ENCODE peak calls at places on chromosomes 2 and 18, in seven cellular contexts. One of them, this sample, is unnamed.

GRCh38 chr2:48195168-48195567 is 288.9 kb upstream of the FBXO11 start:
- DNase-seq in colonic mucosa: no peak
- DNase-seq in body of pancreas: no peak
- DNase-seq in heart right ventricle: no peak
- DNase-seq in RWPE1: no peak
- DNase-seq in dorsolateral prefrontal cortex: no peak
- DNase-seq in breast epithelium: no peak
- DNase-seq in this sample: no peak

GRCh38 chr18:12017079-12017478 is 35.8 kb downstream of the IMPA2 start:
- DNase-seq in dorsolateral prefrontal cortex: no peak
- DNase-seq in RWPE1: no peak
- DNase-seq in breast epithelium: no peak
- DNase-seq in heart right ventricle: no peak
- DNase-seq in colonic mucosa: no peak
- DNase-seq in body of pancreas: peak
- DNase-seq in this sample: no peak

GRCh38 chr2:70984576-70985282 is 6.3 kb downstream of the ANKRD53 start:
- DNase-seq in RWPE1: peak
- DNase-seq in colonic mucosa: peak
- DNase-seq in body of pancreas: peak
- DNase-seq in dorsolateral prefrontal cortex: peak
- DNase-seq in heart right ventricle: peak
- DNase-seq in breast epithelium: peak
- DNase-seq in this sample: no peak

GRCh38 chr2:97713296-97714083 is at the start of gene ZAP70:
- DNase-seq in colonic mucosa: no peak
- DNase-seq in heart right ventricle: no peak
- DNase-seq in dorsolateral prefrontal cortex: no peak
- DNase-seq in body of pancreas: no peak
- DNase-seq in breast epithelium: no peak
- DNase-seq in RWPE1: no peak
- DNase-seq in this sample: no peak

GRCh38 chr2:168457177-168457905 is 1.3 kb downstream of the CERS6 start:
- DNase-seq in dorsolateral prefrontal cortex: no peak
- DNase-seq in colonic mucosa: no peak
- DNase-seq in breast epithelium: no peak
- DNase-seq in body of pancreas: no peak
- DNase-seq in RWPE1: peak
- DNase-seq in heart right ventricle: no peak
- DNase-seq in this sample: no peak

GRCh38 chr18:62802523-62802922 is 87.2 kb downstream of the PHLPP1 start:
- DNase-seq in body of pancreas: no peak
- DNase-seq in dorsolateral prefrontal cortex: no peak
- DNase-seq in colonic mucosa: no peak
- DNase-seq in heart right ventricle: no peak
- DNase-seq in RWPE1: no peak
- DNase-seq in breast epithelium: no peak
- DNase-seq in this sample: no peak

GRCh38 chr2:197310271-197310939 is at the start of gene ANKRD44:
- DNase-seq in dorsolateral prefrontal cortex: peak
- DNase-seq in colonic mucosa: peak
- DNase-seq in breast epithelium: peak
- DNase-seq in RWPE1: peak
- DNase-seq in body of pancreas: peak
- DNase-seq in heart right ventricle: peak
- DNase-seq in this sample: peak

GRCh38 chr2:154623819-154624218 is 74.7 kb upstream of the KCNJ3 start:
- DNase-seq in body of pancreas: peak
- DNase-seq in heart right ventricle: no peak
- DNase-seq in breast epithelium: no peak
- DNase-seq in dorsolateral prefrontal cortex: peak
- DNase-seq in RWPE1: peak
- DNase-seq in colonic mucosa: peak
- DNase-seq in this sample: peak

GRCh38 chr2:85470850-85471800 is 52.6 kb downstream of the SH2D6 start:
- DNase-seq in heart right ventricle: no peak
- DNase-seq in RWPE1: peak
- DNase-seq in body of pancreas: peak
- DNase-seq in colonic mucosa: peak
- DNase-seq in breast epithelium: peak
- DNase-seq in dorsolateral prefrontal cortex: no peak
- DNase-seq in this sample: no peak

GRCh38 chr2:3248754-3249476 is 128.7 kb downstream of the EIPR1 start:
- DNase-seq in RWPE1: no peak
- DNase-seq in colonic mucosa: no peak
- DNase-seq in heart right ventricle: no peak
- DNase-seq in breast epithelium: no peak
- DNase-seq in dorsolateral prefrontal cortex: no peak
- DNase-seq in body of pancreas: no peak
- DNase-seq in this sample: no peak

GRCh38 chr2:191446910-191447309 is 201.7 kb downstream of the MYO1B start:
- DNase-seq in dorsolateral prefrontal cortex: no peak
- DNase-seq in heart right ventricle: no peak
- DNase-seq in colonic mucosa: no peak
- DNase-seq in breast epithelium: no peak
- DNase-seq in body of pancreas: no peak
- DNase-seq in RWPE1: no peak
- DNase-seq in this sample: no peak

GRCh38 chr18:61544178-61544577 is 210.9 kb downstream of the CDH20 start:
- DNase-seq in body of pancreas: no peak
- DNase-seq in breast epithelium: no peak
- DNase-seq in heart right ventricle: no peak
- DNase-seq in colonic mucosa: no peak
- DNase-seq in dorsolateral prefrontal cortex: no peak
- DNase-seq in RWPE1: no peak
- DNase-seq in this sample: no peak

GRCh38 chr18:80023173-80023572 is 11.1 kb upstream of the RBFA start:
- DNase-seq in colonic mucosa: no peak
- DNase-seq in breast epithelium: no peak
- DNase-seq in RWPE1: no peak
- DNase-seq in heart right ventricle: no peak
- DNase-seq in body of pancreas: no peak
- DNase-seq in dorsolateral prefrontal cortex: no peak
- DNase-seq in this sample: no peak

GRCh38 chr2:236643480-236643879 is 73.9 kb downstream of the ACKR3 start:
- DNase-seq in dorsolateral prefrontal cortex: no peak
- DNase-seq in RWPE1: no peak
- DNase-seq in colonic mucosa: no peak
- DNase-seq in breast epithelium: peak
- DNase-seq in body of pancreas: no peak
- DNase-seq in heart right ventricle: no peak
- DNase-seq in this sample: no peak

GRCh38 chr2:106108351-106108750 is 85.8 kb downstream of the UXS1 start:
- DNase-seq in RWPE1: no peak
- DNase-seq in breast epithelium: no peak
- DNase-seq in body of pancreas: no peak
- DNase-seq in heart right ventricle: no peak
- DNase-seq in dorsolateral prefrontal cortex: peak
- DNase-seq in colonic mucosa: no peak
- DNase-seq in this sample: peak

GRCh38 chr2:128162266-128162665 is 71.3 kb downstream of the UGGT1 start:
- DNase-seq in heart right ventricle: no peak
- DNase-seq in colonic mucosa: no peak
- DNase-seq in RWPE1: no peak
- DNase-seq in breast epithelium: no peak
- DNase-seq in body of pancreas: no peak
- DNase-seq in dorsolateral prefrontal cortex: no peak
- DNase-seq in this sample: no peak

GRCh38 chr2:5057895-5058294 is 634.3 kb upstream of the SOX11 start:
- DNase-seq in RWPE1: no peak
- DNase-seq in body of pancreas: no peak
- DNase-seq in breast epithelium: no peak
- DNase-seq in heart right ventricle: no peak
- DNase-seq in colonic mucosa: no peak
- DNase-seq in dorsolateral prefrontal cortex: no peak
- DNase-seq in this sample: no peak

GRCh38 chr2:142991295-142991694 is 113.8 kb downstream of the KYNU start:
- DNase-seq in dorsolateral prefrontal cortex: no peak
- DNase-seq in breast epithelium: no peak
- DNase-seq in colonic mucosa: no peak
- DNase-seq in RWPE1: no peak
- DNase-seq in heart right ventricle: no peak
- DNase-seq in body of pancreas: no peak
- DNase-seq in this sample: no peak

GRCh38 chr2:19349911-19350677 is 8.3 kb downstream of the OSR1 start:
- DNase-seq in colonic mucosa: peak
- DNase-seq in RWPE1: no peak
- DNase-seq in dorsolateral prefrontal cortex: peak
- DNase-seq in heart right ventricle: peak
- DNase-seq in breast epithelium: no peak
- DNase-seq in body of pancreas: peak
- DNase-seq in this sample: no peak

GRCh38 chr2:222450021-222450420 is 25.7 kb downstream of the SGPP2 start:
- DNase-seq in colonic mucosa: no peak
- DNase-seq in dorsolateral prefrontal cortex: no peak
- DNase-seq in breast epithelium: no peak
- DNase-seq in heart right ventricle: no peak
- DNase-seq in RWPE1: no peak
- DNase-seq in body of pancreas: no peak
- DNase-seq in this sample: no peak

GRCh38 chr2:241636983-241637232 is at the start of gene THAP4:
- DNase-seq in RWPE1: no peak
- DNase-seq in heart right ventricle: peak
- DNase-seq in body of pancreas: peak
- DNase-seq in breast epithelium: peak
- DNase-seq in colonic mucosa: peak
- DNase-seq in dorsolateral prefrontal cortex: peak
- DNase-seq in this sample: no peak

GRCh38 chr2:201858781-201859180 is 52.4 kb downstream of the CDK15 start:
- DNase-seq in breast epithelium: no peak
- DNase-seq in dorsolateral prefrontal cortex: no peak
- DNase-seq in colonic mucosa: peak
- DNase-seq in heart right ventricle: no peak
- DNase-seq in body of pancreas: no peak
- DNase-seq in RWPE1: no peak
- DNase-seq in this sample: no peak

GRCh38 chr2:119028327-119029174 is 86.6 kb downstream of the MARCO start:
- DNase-seq in heart right ventricle: no peak
- DNase-seq in colonic mucosa: peak
- DNase-seq in RWPE1: peak
- DNase-seq in breast epithelium: no peak
- DNase-seq in body of pancreas: peak
- DNase-seq in dorsolateral prefrontal cortex: no peak
- DNase-seq in this sample: no peak

GRCh38 chr2:159133795-159134194 is 152.7 kb downstream of the WDSUB1 start:
- DNase-seq in colonic mucosa: no peak
- DNase-seq in breast epithelium: no peak
- DNase-seq in body of pancreas: no peak
- DNase-seq in heart right ventricle: no peak
- DNase-seq in dorsolateral prefrontal cortex: no peak
- DNase-seq in RWPE1: no peak
- DNase-seq in this sample: no peak
- H3K27ac ChIP-seq in colonic mucosa: no peak
- H3K27ac ChIP-seq in breast epithelium: no peak
- H3K27ac ChIP-seq in body of pancreas: no peak
- H3K27ac ChIP-seq in heart right ventricle: peak
- H3K27ac ChIP-seq in dorsolateral prefrontal cortex: no peak
- H3K27ac ChIP-seq in RWPE1: no peak
- H3K27ac ChIP-seq in this sample: no peak

GRCh38 chr2:101999122-101999789 is 7.5 kb downstream of the IL1R2 start:
- DNase-seq in heart right ventricle: no peak
- DNase-seq in RWPE1: peak
- DNase-seq in dorsolateral prefrontal cortex: no peak
- DNase-seq in colonic mucosa: peak
- DNase-seq in body of pancreas: peak
- DNase-seq in breast epithelium: no peak
- DNase-seq in this sample: no peak

GRCh38 chr2:102000813-102001766 is 9.3 kb downstream of the IL1R2 start:
- DNase-seq in dorsolateral prefrontal cortex: no peak
- DNase-seq in body of pancreas: no peak
- DNase-seq in colonic mucosa: no peak
- DNase-seq in breast epithelium: no peak
- DNase-seq in heart right ventricle: no peak
- DNase-seq in RWPE1: no peak
- DNase-seq in this sample: no peak

GRCh38 chr2:102001767-102002142 is 10.0 kb downstream of the IL1R2 start:
- DNase-seq in heart right ventricle: no peak
- DNase-seq in RWPE1: peak
- DNase-seq in colonic mucosa: no peak
- DNase-seq in body of pancreas: no peak
- DNase-seq in dorsolateral prefrontal cortex: no peak
- DNase-seq in breast epithelium: no peak
- DNase-seq in this sample: no peak

GRCh38 chr2:101998556-101999121 is 6.9 kb downstream of the IL1R2 start:
- DNase-seq in heart right ventricle: no peak
- DNase-seq in body of pancreas: no peak
- DNase-seq in breast epithelium: no peak
- DNase-seq in dorsolateral prefrontal cortex: no peak
- DNase-seq in colonic mucosa: peak
- DNase-seq in RWPE1: no peak
- DNase-seq in this sample: no peak

GRCh38 chr2:102000012-102000411 is 8.3 kb downstream of the IL1R2 start:
- DNase-seq in RWPE1: no peak
- DNase-seq in body of pancreas: no peak
- DNase-seq in breast epithelium: no peak
- DNase-seq in heart right ventricle: no peak
- DNase-seq in colonic mucosa: no peak
- DNase-seq in dorsolateral prefrontal cortex: no peak
- DNase-seq in this sample: no peak
- H3K27ac ChIP-seq in RWPE1: no peak
- H3K27ac ChIP-seq in body of pancreas: no peak
- H3K27ac ChIP-seq in breast epithelium: no peak
- H3K27ac ChIP-seq in heart right ventricle: no peak
- H3K27ac ChIP-seq in colonic mucosa: peak
- H3K27ac ChIP-seq in dorsolateral prefrontal cortex: no peak
- H3K27ac ChIP-seq in this sample: no peak

GRCh38 chr2:67008114-67008513 is 389.0 kb upstream of the ETAA1 start:
- DNase-seq in heart right ventricle: no peak
- DNase-seq in RWPE1: no peak
- DNase-seq in breast epithelium: no peak
- DNase-seq in colonic mucosa: no peak
- DNase-seq in dorsolateral prefrontal cortex: no peak
- DNase-seq in body of pancreas: no peak
- DNase-seq in this sample: no peak

GRCh38 chr2:67006373-67006960 is 390.7 kb upstream of the ETAA1 start:
- DNase-seq in RWPE1: no peak
- DNase-seq in body of pancreas: no peak
- DNase-seq in heart right ventricle: no peak
- DNase-seq in breast epithelium: no peak
- DNase-seq in dorsolateral prefrontal cortex: no peak
- DNase-seq in colonic mucosa: no peak
- DNase-seq in this sample: no peak

GRCh38 chr2:67002618-67003371 is 394.3 kb upstream of the ETAA1 start:
- DNase-seq in colonic mucosa: no peak
- DNase-seq in RWPE1: no peak
- DNase-seq in body of pancreas: no peak
- DNase-seq in dorsolateral prefrontal cortex: no peak
- DNase-seq in heart right ventricle: no peak
- DNase-seq in breast epithelium: no peak
- DNase-seq in this sample: no peak
- H3K27ac ChIP-seq in colonic mucosa: no peak
- H3K27ac ChIP-seq in RWPE1: no peak
- H3K27ac ChIP-seq in body of pancreas: no peak
- H3K27ac ChIP-seq in dorsolateral prefrontal cortex: no peak
- H3K27ac ChIP-seq in heart right ventricle: no peak
- H3K27ac ChIP-seq in breast epithelium: no peak
- H3K27ac ChIP-seq in this sample: no peak

GRCh38 chr18:42045346-42045745 is 90.3 kb downstream of the PIK3C3 start:
- DNase-seq in dorsolateral prefrontal cortex: no peak
- DNase-seq in breast epithelium: no peak
- DNase-seq in heart right ventricle: no peak
- DNase-seq in colonic mucosa: no peak
- DNase-seq in body of pancreas: no peak
- DNase-seq in RWPE1: no peak
- DNase-seq in this sample: no peak
- H3K27ac ChIP-seq in dorsolateral prefrontal cortex: no peak
- H3K27ac ChIP-seq in breast epithelium: no peak
- H3K27ac ChIP-seq in heart right ventricle: no peak
- H3K27ac ChIP-seq in colonic mucosa: no peak
- H3K27ac ChIP-seq in body of pancreas: no peak
- H3K27ac ChIP-seq in RWPE1: no peak
- H3K27ac ChIP-seq in this sample: no peak

This sample was measured in caudate nucleus.